ENCODE peak calls at places on chromosomes 1 and 21, in eight cellular contexts. One of them, this sample, is unnamed.

GRCh38 chr1:3478187-3478586 is 23.7 kb downstream of the ARHGEF16 start:
- DNase-seq in cardiac fibroblast: no peak
- DNase-seq in NCI-H1930: no peak
- DNase-seq in SW480: no peak
- DNase-seq in cardiac muscle cell: no peak
- DNase-seq in activated T-helper 1 cell treated with Interleukin-2 at 50 U/mL for 16 hours: no peak
- DNase-seq in progenitor cell of endocrine pancreas: no peak
- DNase-seq in HEK293T: no peak
- DNase-seq in this sample: no peak

GRCh38 chr1:149849246-149849946 is 50.0 kb upstream of the BOLA1 start:
- DNase-seq in cardiac fibroblast: no peak
- DNase-seq in cardiac muscle cell: no peak
- DNase-seq in progenitor cell of endocrine pancreas: no peak
- DNase-seq in SW480: peak
- DNase-seq in NCI-H1930: no peak
- DNase-seq in HEK293T: no peak
- DNase-seq in activated T-helper 1 cell treated with Interleukin-2 at 50 U/mL for 16 hours: no peak
- DNase-seq in this sample: peak

GRCh38 chr1:173869108-173869359 is 854 bp downstream of the ZBTB37 start:
- DNase-seq in HEK293T: no peak
- DNase-seq in cardiac muscle cell: no peak
- DNase-seq in cardiac fibroblast: no peak
- DNase-seq in SW480: no peak
- DNase-seq in NCI-H1930: no peak
- DNase-seq in activated T-helper 1 cell treated with Interleukin-2 at 50 U/mL for 16 hours: no peak
- DNase-seq in progenitor cell of endocrine pancreas: no peak
- DNase-seq in this sample: no peak

GRCh38 chr1:15696956-15697521 is 12.9 kb downstream of the PLEKHM2 start:
- DNase-seq in cardiac fibroblast: no peak
- DNase-seq in HEK293T: no peak
- DNase-seq in progenitor cell of endocrine pancreas: no peak
- DNase-seq in cardiac muscle cell: no peak
- DNase-seq in activated T-helper 1 cell treated with Interleukin-2 at 50 U/mL for 16 hours: no peak
- DNase-seq in NCI-H1930: no peak
- DNase-seq in SW480: no peak
- DNase-seq in this sample: peak

GRCh38 chr1:97508653-97509218 is 412.1 kb downstream of the DPYD start:
- DNase-seq in progenitor cell of endocrine pancreas: no peak
- DNase-seq in cardiac muscle cell: no peak
- DNase-seq in activated T-helper 1 cell treated with Interleukin-2 at 50 U/mL for 16 hours: no peak
- DNase-seq in cardiac fibroblast: no peak
- DNase-seq in SW480: no peak
- DNase-seq in NCI-H1930: no peak
- DNase-seq in HEK293T: no peak
- DNase-seq in this sample: no peak

GRCh38 chr21:29382029-29382654 is 83.4 kb downstream of the BACH1 start:
- DNase-seq in progenitor cell of endocrine pancreas: no peak
- DNase-seq in cardiac fibroblast: peak
- DNase-seq in HEK293T: no peak
- DNase-seq in cardiac muscle cell: peak
- DNase-seq in NCI-H1930: no peak
- DNase-seq in SW480: peak
- DNase-seq in activated T-helper 1 cell treated with Interleukin-2 at 50 U/mL for 16 hours: no peak
- DNase-seq in this sample: no peak

GRCh38 chr1:18965206-18966173 is 9.0 kb upstream of the IFFO2 start:
- DNase-seq in cardiac fibroblast: peak
- DNase-seq in NCI-H1930: no peak
- DNase-seq in progenitor cell of endocrine pancreas: no peak
- DNase-seq in cardiac muscle cell: peak
- DNase-seq in activated T-helper 1 cell treated with Interleukin-2 at 50 U/mL for 16 hours: no peak
- DNase-seq in HEK293T: no peak
- DNase-seq in SW480: no peak
- DNase-seq in this sample: no peak

GRCh38 chr21:46393451-46393940 is 65.2 kb upstream of the DIP2A start:
- DNase-seq in cardiac fibroblast: no peak
- DNase-seq in progenitor cell of endocrine pancreas: no peak
- DNase-seq in SW480: no peak
- DNase-seq in activated T-helper 1 cell treated with Interleukin-2 at 50 U/mL for 16 hours: no peak
- DNase-seq in NCI-H1930: no peak
- DNase-seq in HEK293T: no peak
- DNase-seq in cardiac muscle cell: no peak
- DNase-seq in this sample: no peak

GRCh38 chr1:110605901-110606783 is at the start of gene KCNA2:
- DNase-seq in cardiac muscle cell: peak
- DNase-seq in cardiac fibroblast: no peak
- DNase-seq in SW480: no peak
- DNase-seq in activated T-helper 1 cell treated with Interleukin-2 at 50 U/mL for 16 hours: no peak
- DNase-seq in HEK293T: peak
- DNase-seq in progenitor cell of endocrine pancreas: peak
- DNase-seq in NCI-H1930: no peak
- DNase-seq in this sample: peak

GRCh38 chr1:71350805-71351204 is 270.0 kb upstream of the ZRANB2 start:
- DNase-seq in activated T-helper 1 cell treated with Interleukin-2 at 50 U/mL for 16 hours: no peak
- DNase-seq in NCI-H1930: no peak
- DNase-seq in progenitor cell of endocrine pancreas: no peak
- DNase-seq in cardiac fibroblast: peak
- DNase-seq in SW480: no peak
- DNase-seq in HEK293T: no peak
- DNase-seq in cardiac muscle cell: peak
- DNase-seq in this sample: no peak

GRCh38 chr1:21652937-21653743 is 16.0 kb downstream of the RAP1GAP start:
- DNase-seq in NCI-H1930: no peak
- DNase-seq in activated T-helper 1 cell treated with Interleukin-2 at 50 U/mL for 16 hours: no peak
- DNase-seq in cardiac fibroblast: no peak
- DNase-seq in HEK293T: no peak
- DNase-seq in SW480: no peak
- DNase-seq in cardiac muscle cell: no peak
- DNase-seq in progenitor cell of endocrine pancreas: no peak
- DNase-seq in this sample: no peak

GRCh38 chr1:228546541-228547463 is 59.6 kb downstream of the RNF187 start:
- DNase-seq in activated T-helper 1 cell treated with Interleukin-2 at 50 U/mL for 16 hours: no peak
- DNase-seq in NCI-H1930: no peak
- DNase-seq in cardiac muscle cell: no peak
- DNase-seq in cardiac fibroblast: no peak
- DNase-seq in SW480: no peak
- DNase-seq in progenitor cell of endocrine pancreas: no peak
- DNase-seq in HEK293T: no peak
- DNase-seq in this sample: no peak

GRCh38 chr1:206846475-206846874 is 18.9 kb upstream of the IL20 start:
- DNase-seq in NCI-H1930: no peak
- DNase-seq in HEK293T: no peak
- DNase-seq in activated T-helper 1 cell treated with Interleukin-2 at 50 U/mL for 16 hours: no peak
- DNase-seq in progenitor cell of endocrine pancreas: no peak
- DNase-seq in cardiac fibroblast: no peak
- DNase-seq in cardiac muscle cell: no peak
- DNase-seq in SW480: no peak
- DNase-seq in this sample: no peak

GRCh38 chr1:154423303-154423987 is 18.3 kb downstream of the IL6R start:
- DNase-seq in HEK293T: no peak
- DNase-seq in cardiac muscle cell: peak
- DNase-seq in NCI-H1930: no peak
- DNase-seq in cardiac fibroblast: peak
- DNase-seq in progenitor cell of endocrine pancreas: no peak
- DNase-seq in activated T-helper 1 cell treated with Interleukin-2 at 50 U/mL for 16 hours: no peak
- DNase-seq in SW480: no peak
- DNase-seq in this sample: no peak

GRCh38 chr1:97743129-97743528 is 177.7 kb downstream of the DPYD start:
- DNase-seq in HEK293T: no peak
- DNase-seq in activated T-helper 1 cell treated with Interleukin-2 at 50 U/mL for 16 hours: no peak
- DNase-seq in cardiac fibroblast: no peak
- DNase-seq in progenitor cell of endocrine pancreas: no peak
- DNase-seq in cardiac muscle cell: no peak
- DNase-seq in NCI-H1930: no peak
- DNase-seq in SW480: no peak
- DNase-seq in this sample: no peak

GRCh38 chr1:65486613-65487012 is 66.1 kb downstream of the LEPR start:
- DNase-seq in SW480: no peak
- DNase-seq in HEK293T: no peak
- DNase-seq in activated T-helper 1 cell treated with Interleukin-2 at 50 U/mL for 16 hours: no peak
- DNase-seq in cardiac muscle cell: no peak
- DNase-seq in progenitor cell of endocrine pancreas: no peak
- DNase-seq in cardiac fibroblast: no peak
- DNase-seq in NCI-H1930: no peak
- DNase-seq in this sample: no peak

GRCh38 chr1:151401125-151401788 is 1.9 kb downstream of the PSMB4 start:
- DNase-seq in NCI-H1930: no peak
- DNase-seq in cardiac fibroblast: peak
- DNase-seq in activated T-helper 1 cell treated with Interleukin-2 at 50 U/mL for 16 hours: no peak
- DNase-seq in progenitor cell of endocrine pancreas: no peak
- DNase-seq in HEK293T: no peak
- DNase-seq in SW480: peak
- DNase-seq in cardiac muscle cell: no peak
- DNase-seq in this sample: no peak

GRCh38 chr1:233638513-233638912 is 24.6 kb downstream of the KCNK1 start:
- DNase-seq in cardiac fibroblast: no peak
- DNase-seq in activated T-helper 1 cell treated with Interleukin-2 at 50 U/mL for 16 hours: no peak
- DNase-seq in HEK293T: no peak
- DNase-seq in SW480: no peak
- DNase-seq in NCI-H1930: no peak
- DNase-seq in progenitor cell of endocrine pancreas: no peak
- DNase-seq in cardiac muscle cell: no peak
- DNase-seq in this sample: peak

GRCh38 chr1:168396508-168396907 is 115.8 kb downstream of the TBX19 start:
- DNase-seq in activated T-helper 1 cell treated with Interleukin-2 at 50 U/mL for 16 hours: no peak
- DNase-seq in cardiac fibroblast: no peak
- DNase-seq in NCI-H1930: no peak
- DNase-seq in SW480: no peak
- DNase-seq in progenitor cell of endocrine pancreas: no peak
- DNase-seq in HEK293T: no peak
- DNase-seq in cardiac muscle cell: no peak
- DNase-seq in this sample: no peak

GRCh38 chr1:199204231-199204630 is 565.4 kb downstream of the PTPRC start:
- DNase-seq in progenitor cell of endocrine pancreas: no peak
- DNase-seq in activated T-helper 1 cell treated with Interleukin-2 at 50 U/mL for 16 hours: no peak
- DNase-seq in cardiac fibroblast: no peak
- DNase-seq in cardiac muscle cell: no peak
- DNase-seq in HEK293T: no peak
- DNase-seq in NCI-H1930: peak
- DNase-seq in SW480: no peak
- DNase-seq in this sample: no peak

GRCh38 chr1:10722803-10723202 is 73.6 kb downstream of the CASZ1 start:
- DNase-seq in SW480: no peak
- DNase-seq in cardiac muscle cell: no peak
- DNase-seq in NCI-H1930: no peak
- DNase-seq in progenitor cell of endocrine pancreas: no peak
- DNase-seq in activated T-helper 1 cell treated with Interleukin-2 at 50 U/mL for 16 hours: no peak
- DNase-seq in cardiac fibroblast: no peak
- DNase-seq in HEK293T: no peak
- DNase-seq in this sample: no peak

GRCh38 chr1:213982814-213983588 is 4.8 kb upstream of the PROX1 start:
- DNase-seq in progenitor cell of endocrine pancreas: no peak
- DNase-seq in cardiac fibroblast: no peak
- DNase-seq in cardiac muscle cell: no peak
- DNase-seq in SW480: peak
- DNase-seq in HEK293T: peak
- DNase-seq in activated T-helper 1 cell treated with Interleukin-2 at 50 U/mL for 16 hours: no peak
- DNase-seq in NCI-H1930: peak
- DNase-seq in this sample: peak